ENCODE peak calls at places on chromosomes 5 and 9, in eight cellular contexts. One of them, this sample, is unnamed.

GRCh38 chr5:14574891-14575496 is 6.6 kb upstream of the OTULINL start:
- DNase-seq in adrenal gland: peak; percentile 41
- DNase-seq in transverse colon: peak; percentile 80
- DNase-seq in sigmoid colon: peak; percentile 71
- DNase-seq in IMR-90: no peak
- DNase-seq in A549: no peak
- DNase-seq in body of pancreas: peak; percentile 89
- DNase-seq in fibroblast of lung: no peak
- DNase-seq in this sample: peak; percentile 34

GRCh38 chr5:100731768-100732167 is 171.3 kb downstream of the ST8SIA4 start:
- DNase-seq in adrenal gland: no peak
- DNase-seq in transverse colon: no peak
- DNase-seq in sigmoid colon: no peak
- DNase-seq in IMR-90: no peak
- DNase-seq in A549: no peak
- DNase-seq in body of pancreas: no peak
- DNase-seq in fibroblast of lung: no peak
- DNase-seq in this sample: no peak

GRCh38 chr9:121350993-121351561 is 19.0 kb downstream of the STOM start:
- DNase-seq in adrenal gland: peak; percentile 87
- DNase-seq in transverse colon: peak; percentile 68
- DNase-seq in sigmoid colon: peak; percentile 86
- DNase-seq in IMR-90: peak; percentile 92
- DNase-seq in A549: no peak
- DNase-seq in body of pancreas: peak; percentile 65
- DNase-seq in fibroblast of lung: peak; percentile 95
- DNase-seq in this sample: peak; percentile 93

GRCh38 chr5:150612905-150613670 is 27.4 kb upstream of the SYNPO start:
- DNase-seq in adrenal gland: no peak
- DNase-seq in transverse colon: peak; percentile 53
- DNase-seq in sigmoid colon: no peak
- DNase-seq in IMR-90: no peak
- DNase-seq in A549: no peak
- DNase-seq in body of pancreas: peak; percentile 54
- DNase-seq in fibroblast of lung: no peak
- DNase-seq in this sample: no peak

GRCh38 chr9:123318961-123319421 is 37.0 kb upstream of the CRB2 start:
- DNase-seq in adrenal gland: no peak
- DNase-seq in transverse colon: no peak
- DNase-seq in sigmoid colon: peak; percentile 83
- DNase-seq in IMR-90: no peak
- DNase-seq in A549: no peak
- DNase-seq in body of pancreas: peak; percentile 29
- DNase-seq in fibroblast of lung: no peak
- DNase-seq in this sample: no peak

GRCh38 chr5:106321242-106321641 is 1349.5 kb downstream of the EFNA5 start:
- DNase-seq in adrenal gland: no peak
- DNase-seq in transverse colon: no peak
- DNase-seq in sigmoid colon: no peak
- DNase-seq in IMR-90: no peak
- DNase-seq in A549: no peak
- DNase-seq in body of pancreas: no peak
- DNase-seq in fibroblast of lung: no peak
- DNase-seq in this sample: peak; percentile 10

GRCh38 chr9:95937131-95937530 is 61.6 kb downstream of the ERCC6L2 start:
- DNase-seq in adrenal gland: no peak
- DNase-seq in transverse colon: no peak
- DNase-seq in sigmoid colon: no peak
- DNase-seq in IMR-90: no peak
- DNase-seq in A549: no peak
- DNase-seq in body of pancreas: no peak
- DNase-seq in fibroblast of lung: no peak
- DNase-seq in this sample: no peak

GRCh38 chr5:88785396-88786216 is 97.4 kb downstream of the MEF2C start:
- DNase-seq in adrenal gland: peak; percentile 71
- DNase-seq in transverse colon: peak; percentile 17
- DNase-seq in sigmoid colon: peak; percentile 64
- DNase-seq in IMR-90: peak; percentile 93
- DNase-seq in A549: peak; percentile 9
- DNase-seq in body of pancreas: peak; percentile 42
- DNase-seq in fibroblast of lung: peak; percentile 91
- DNase-seq in this sample: peak; percentile 94

GRCh38 chr5:115375922-115376321 is 79.5 kb upstream of the CCDC112 start:
- DNase-seq in adrenal gland: no peak
- DNase-seq in transverse colon: peak; percentile 22
- DNase-seq in sigmoid colon: no peak
- DNase-seq in IMR-90: peak; percentile 61
- DNase-seq in A549: no peak
- DNase-seq in body of pancreas: peak; percentile 30
- DNase-seq in fibroblast of lung: peak; percentile 92
- DNase-seq in this sample: peak; percentile 70

GRCh38 chr9:114729706-114730105 is 47.7 kb upstream of the TEX48 start:
- DNase-seq in adrenal gland: no peak
- DNase-seq in transverse colon: no peak
- DNase-seq in sigmoid colon: no peak
- DNase-seq in IMR-90: no peak
- DNase-seq in A549: no peak
- DNase-seq in body of pancreas: no peak
- DNase-seq in fibroblast of lung: no peak
- DNase-seq in this sample: no peak

GRCh38 chr5:139149477-139150199 is 48.5 kb downstream of the SIL1 start:
- DNase-seq in adrenal gland: peak; percentile 34
- DNase-seq in transverse colon: no peak
- DNase-seq in sigmoid colon: no peak
- DNase-seq in IMR-90: peak; percentile 73
- DNase-seq in A549: no peak
- DNase-seq in body of pancreas: no peak
- DNase-seq in fibroblast of lung: peak; percentile 44
- DNase-seq in this sample: peak; percentile 30
- H3K4me3 ChIP-seq in adrenal gland: no peak overlapping the region
- H3K4me3 ChIP-seq in transverse colon: no peak overlapping the region
- H3K4me3 ChIP-seq in sigmoid colon: no peak overlapping the region
- H3K4me3 ChIP-seq in IMR-90: no peak overlapping the region
- H3K4me3 ChIP-seq in A549: no peak overlapping the region
- H3K4me3 ChIP-seq in body of pancreas: no peak overlapping the region
- H3K4me3 ChIP-seq in fibroblast of lung: no peak overlapping the region
- H3K4me3 ChIP-seq in this sample: no peak overlapping the region

DNA sequence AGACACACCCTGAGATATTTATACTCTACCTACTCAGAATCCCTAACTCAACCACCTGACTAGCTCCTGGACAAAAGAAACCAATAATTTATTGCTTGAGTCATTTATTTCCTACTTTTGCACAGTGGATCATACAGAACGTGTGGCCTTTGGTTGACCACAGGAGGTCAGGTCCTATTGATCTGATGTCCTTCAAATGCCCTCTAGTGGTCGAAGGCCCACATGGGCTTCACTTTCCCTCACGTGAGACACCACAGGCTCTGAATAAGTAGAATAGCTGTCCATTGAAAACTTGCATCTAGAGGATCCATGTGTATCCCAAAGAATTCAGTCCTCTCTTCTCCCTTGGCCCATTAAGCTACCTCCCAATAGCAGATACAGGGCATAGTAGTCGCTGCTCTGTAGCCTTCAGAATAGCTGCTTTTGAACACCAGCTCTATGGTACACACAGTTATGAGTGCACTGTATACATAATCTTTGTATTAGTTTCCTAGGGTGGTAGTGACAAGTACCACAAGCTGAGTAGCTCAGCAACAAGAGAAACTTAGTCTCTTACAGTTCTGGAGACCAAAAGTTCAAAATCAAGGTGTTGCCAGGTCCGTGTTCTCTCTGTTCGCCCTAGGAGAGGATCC is 177.6 kb upstream of the SMARCA2 start:
- DNase-seq in adrenal gland: no peak
- DNase-seq in transverse colon: peak; percentile 11
- DNase-seq in sigmoid colon: no peak
- DNase-seq in IMR-90: peak; percentile 1
- DNase-seq in A549: peak; percentile 25
- DNase-seq in body of pancreas: peak; percentile 47
- DNase-seq in fibroblast of lung: peak; percentile 18
- DNase-seq in this sample: peak; percentile 44
- TF ChIP-seq CTCF in adrenal gland: no peak
- TF ChIP-seq CTCF in transverse colon: no peak
- TF ChIP-seq CTCF in sigmoid colon: peak; percentile 35
- TF ChIP-seq CTCF in IMR-90: peak; percentile 7
- TF ChIP-seq CTCF in A549: peak; percentile 32
- TF ChIP-seq CTCF in body of pancreas: peak; percentile 5
- TF ChIP-seq CTCF in fibroblast of lung: peak; percentile 38
- TF ChIP-seq CTCF in this sample: peak; percentile 48

DNA sequence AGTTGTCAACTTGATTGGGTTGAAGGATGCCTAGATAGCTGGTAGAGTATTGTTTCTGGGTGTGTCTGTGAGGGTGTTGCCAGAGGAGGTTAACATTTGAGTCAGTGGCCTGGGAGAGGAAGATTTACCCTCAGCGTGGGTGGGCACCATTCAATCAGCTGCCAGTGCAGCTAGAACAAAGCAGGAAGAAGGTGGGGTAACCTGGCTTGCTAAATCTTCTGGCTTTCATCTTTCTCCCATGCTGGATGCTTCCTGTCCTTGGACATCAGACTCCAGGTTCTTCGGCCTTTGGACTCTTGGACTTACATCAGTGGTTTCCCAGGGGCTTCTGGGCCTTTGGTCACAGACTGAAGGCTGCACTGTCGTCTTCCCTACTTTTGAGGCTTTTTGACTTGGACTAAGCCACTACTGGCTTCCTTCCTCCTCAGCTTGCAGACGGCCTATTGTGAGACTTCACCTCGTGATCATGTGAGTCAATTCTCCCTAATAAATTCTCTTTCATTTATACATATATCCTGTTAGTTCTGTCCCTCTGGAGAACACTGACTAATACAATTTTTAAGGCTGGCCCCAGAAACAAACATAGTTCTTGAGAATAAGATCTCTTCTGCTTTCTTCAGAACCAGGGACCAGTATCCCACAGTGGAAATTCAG is 38.1 kb downstream of the PBX3 start:
- DNase-seq in adrenal gland: peak; percentile 14
- DNase-seq in transverse colon: no peak
- DNase-seq in sigmoid colon: no peak
- DNase-seq in IMR-90: no peak
- DNase-seq in A549: no peak
- DNase-seq in body of pancreas: no peak
- DNase-seq in fibroblast of lung: no peak
- DNase-seq in this sample: peak; percentile 59
- H3K4me3 ChIP-seq in adrenal gland: no peak overlapping the region
- H3K4me3 ChIP-seq in transverse colon: no peak overlapping the region
- H3K4me3 ChIP-seq in sigmoid colon: no peak overlapping the region
- H3K4me3 ChIP-seq in IMR-90: no peak overlapping the region
- H3K4me3 ChIP-seq in A549: no peak overlapping the region
- H3K4me3 ChIP-seq in body of pancreas: no peak overlapping the region
- H3K4me3 ChIP-seq in fibroblast of lung: no peak overlapping the region
- H3K4me3 ChIP-seq in this sample: no peak overlapping the region

DNA sequence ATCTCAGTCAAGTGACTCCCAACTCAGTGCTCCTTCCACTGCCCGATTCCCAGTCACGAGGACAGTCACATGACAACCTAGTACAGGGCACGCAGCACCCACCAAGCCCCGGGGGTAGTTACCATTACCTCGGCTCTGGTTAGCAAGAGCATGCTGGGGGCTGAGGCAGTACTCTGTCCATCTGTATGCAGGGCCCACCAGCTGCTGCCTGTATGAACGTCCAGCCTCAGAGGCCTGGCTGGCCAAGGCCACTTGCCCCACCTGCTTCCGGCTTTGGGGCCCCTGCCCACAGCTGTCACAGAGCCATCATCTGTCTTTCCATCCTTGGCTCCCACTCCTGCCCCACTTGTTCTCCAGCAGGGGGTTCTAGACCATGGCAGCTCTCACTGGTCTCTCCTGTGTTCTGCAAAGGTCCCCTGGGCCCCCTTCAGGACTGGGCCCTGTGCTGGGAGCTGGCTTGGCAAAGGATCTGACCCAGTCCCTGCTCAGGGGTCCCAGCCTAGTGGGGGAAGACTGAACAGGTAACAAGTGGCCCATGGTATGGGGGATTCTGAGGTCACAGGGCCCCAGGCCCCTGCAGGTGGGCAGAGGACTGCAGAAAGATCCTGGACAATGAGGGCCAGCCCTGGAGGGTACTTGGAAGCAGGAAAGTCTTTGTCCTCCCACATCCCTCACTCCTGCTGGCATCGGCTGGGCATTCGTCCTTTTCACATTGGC is 3.3 kb downstream of the RPL35 start:
- DNase-seq in adrenal gland: no peak
- DNase-seq in transverse colon: no peak
- DNase-seq in sigmoid colon: no peak
- DNase-seq in IMR-90: no peak
- DNase-seq in A549: no peak
- DNase-seq in body of pancreas: no peak
- DNase-seq in fibroblast of lung: no peak
- DNase-seq in this sample: no peak
- TF ChIP-seq CTCF in adrenal gland: no peak
- TF ChIP-seq CTCF in transverse colon: no peak
- TF ChIP-seq CTCF in sigmoid colon: no peak
- TF ChIP-seq CTCF in IMR-90: no peak
- TF ChIP-seq CTCF in A549: no peak
- TF ChIP-seq CTCF in body of pancreas: no peak
- TF ChIP-seq CTCF in fibroblast of lung: no peak
- TF ChIP-seq CTCF in this sample: no peak

GRCh38 chr5:76607353-76607871 is 15.8 kb downstream of the F2RL2 start:
- DNase-seq in adrenal gland: no peak
- DNase-seq in transverse colon: no peak
- DNase-seq in sigmoid colon: no peak
- DNase-seq in IMR-90: peak; percentile 52
- DNase-seq in A549: no peak
- DNase-seq in body of pancreas: no peak
- DNase-seq in fibroblast of lung: peak; percentile 58
- DNase-seq in this sample: peak; percentile 60
- H3K4me3 ChIP-seq in adrenal gland: no peak overlapping the region
- H3K4me3 ChIP-seq in transverse colon: no peak overlapping the region
- H3K4me3 ChIP-seq in sigmoid colon: no peak overlapping the region
- H3K4me3 ChIP-seq in IMR-90: peak overlapping the region; percentile 28
- H3K4me3 ChIP-seq in A549: no peak overlapping the region
- H3K4me3 ChIP-seq in body of pancreas: no peak overlapping the region
- H3K4me3 ChIP-seq in fibroblast of lung: no peak overlapping the region
- H3K4me3 ChIP-seq in this sample: no peak overlapping the region

DNA sequence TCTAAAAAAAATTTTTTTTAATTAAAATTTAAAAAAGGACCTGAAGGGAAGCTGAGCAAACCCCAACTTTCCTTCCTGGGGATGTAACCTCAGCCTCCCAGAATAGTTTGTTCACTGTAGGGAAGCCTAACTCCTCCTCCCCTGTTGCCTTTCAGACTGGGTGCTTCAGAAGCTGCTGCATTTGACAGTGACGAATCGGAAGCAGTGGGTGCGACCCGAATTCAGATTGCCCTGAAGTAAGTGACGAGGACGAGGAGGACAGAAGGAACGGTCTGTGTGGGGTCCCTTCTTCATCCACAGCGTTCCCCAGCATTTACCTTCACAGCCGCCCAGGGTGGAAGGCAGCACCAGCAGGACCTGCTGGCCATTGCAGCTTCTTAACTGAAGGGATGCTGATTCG is 57.7 kb upstream of the RARS1 start:
- DNase-seq in adrenal gland: no peak
- DNase-seq in transverse colon: no peak
- DNase-seq in sigmoid colon: no peak
- DNase-seq in IMR-90: no peak
- DNase-seq in A549: no peak
- DNase-seq in body of pancreas: no peak
- DNase-seq in fibroblast of lung: no peak
- DNase-seq in this sample: no peak
- TF ChIP-seq CTCF in adrenal gland: no peak
- TF ChIP-seq CTCF in transverse colon: no peak
- TF ChIP-seq CTCF in sigmoid colon: no peak
- TF ChIP-seq CTCF in IMR-90: no peak
- TF ChIP-seq CTCF in A549: no peak
- TF ChIP-seq CTCF in body of pancreas: no peak
- TF ChIP-seq CTCF in fibroblast of lung: no peak
- TF ChIP-seq CTCF in this sample: no peak

This sample was measured in fibroblast of mammary gland.